ENCODE peak calls at places on chromosomes 6 and 20, in eight cellular contexts. U is midbrain; I is T-cell; G is memory B cell; P is fibroblast of the conjunctiva; W is cardiac muscle cell; Q is activated T-helper 1 cell treated with anti-CD3 and anti-CD28 coated beads, Interleukin-12 subunit alpha, Interleukin-12 subunit beta, Interleukin-2, Interleukin-4 antibody, amounts not matched to agents 30 ng/mL and 10 ng/mL and 1 ng/mL, durations not matched to agents 14 hours and 24 hours and 36 hours; F is A549. Z is an unnamed sample.

GRCh38 chr6:116682334-116682712 is 1.3 kb downstream of the KPNA5 start:
- DNase-seq in F (no peak), P (no peak), W (no peak), G (no peak), U (peak), Q (no peak), I (no peak), Z (no peak)

GRCh38 chr6:47414517-47415167 is 62.9 kb upstream of the CD2AP start:
- DNase-seq in P (peak), W (no peak), I (no peak), G (peak), Q (peak), F (no peak), U (peak), Z (peak)

GRCh38 chr20:57102566-57102965 is 163.9 kb downstream of the BMP7 start:
- DNase-seq in I (no peak), F (no peak), G (no peak), W (no peak), U (no peak), P (no peak), Q (no peak), Z (no peak)

GRCh38 chr20:42379385-42379784 is 761.2 kb upstream of the CHD6 start:
- DNase-seq in W (no peak), Q (no peak), P (no peak), G (no peak), I (no peak), F (no peak), U (no peak), Z (no peak)

GRCh38 chr20:33490023-33490933 is at the start of gene CBFA2T2:
- DNase-seq in W (no peak), I (no peak), Q (peak), U (peak), G (peak), F (peak), P (peak), Z (peak)

GRCh38 chr20:23231561-23232218 is 118.9 kb upstream of the NXT1 start:
- DNase-seq in W (no peak), Q (no peak), U (no peak), I (no peak), F (no peak), G (no peak), P (no peak), Z (no peak)

GRCh38 chr6:140537834-140538680 is 1163.6 kb upstream of the CITED2 start:
- DNase-seq in W (peak), U (peak), F (peak), I (no peak), G (no peak), Q (no peak), P (peak), Z (peak)

GRCh38 chr6:3835055-3835731 is 14.0 kb upstream of the FAM50B start:
- DNase-seq in F (no peak), G (no peak), P (no peak), I (no peak), W (no peak), U (no peak), Q (no peak), Z (no peak)

GRCh38 chr6:145772846-145773245 is 37.5 kb upstream of the EPM2A start:
- DNase-seq in I (no peak), P (no peak), Q (no peak), G (no peak), F (no peak), U (no peak), W (no peak), Z (no peak)

GRCh38 chr6:3403244-3404154 is 53.4 kb downstream of the SLC22A23 start:
- DNase-seq in Q (no peak), G (no peak), W (peak), F (peak), U (no peak), P (no peak), I (no peak), Z (no peak)

GRCh38 chr20:63822276-63822696 is 8.8 kb downstream of the ZBTB46 start:
- DNase-seq in F (no peak), I (no peak), Q (no peak), U (peak), G (no peak), P (no peak), W (no peak), Z (no peak)

GRCh38 chr6:139028658-139029469 is at the start of gene ABRACL:
- DNase-seq in U (peak), I (peak), Q (peak), W (peak), F (peak), G (peak), P (peak), Z (peak)

GRCh38 chr20:63701051-63701328 is 4.5 kb downstream of the TNFRSF6B start:
- DNase-seq in P (no peak), Q (no peak), U (no peak), F (no peak), W (no peak), G (no peak), I (no peak), Z (no peak)

GRCh38 chr6:22129751-22130150 is 167.1 kb downstream of the PRL start:
- DNase-seq in F (no peak), G (no peak), P (no peak), W (no peak), U (no peak), I (no peak), Q (no peak), Z (no peak)

GRCh38 chr6:112183271-112183671 is 71.1 kb downstream of the LAMA4 start:
- DNase-seq in P (no peak), F (no peak), G (no peak), U (no peak), I (no peak), W (no peak), Q (no peak), Z (no peak)

GRCh38 chr6:150640556-150641206 is 41.0 kb downstream of the PLEKHG1 start:
- DNase-seq in G (no peak), P (no peak), U (no peak), I (no peak), F (no peak), Q (no peak), W (peak), Z (no peak)

GRCh38 chr20:23570178-23570577 is 1.9 kb upstream of the CST9L start:
- DNase-seq in F (no peak), G (no peak), I (no peak), U (no peak), Q (no peak), P (no peak), W (no peak), Z (no peak)

GRCh38 chr6:100880149-100880900 is 804 bp downstream of the ASCC3 start:
- DNase-seq in P (no peak), F (no peak), W (no peak), I (no peak), Q (no peak), G (no peak), U (no peak), Z (no peak)

GRCh38 chr6:26445934-26446667 is 5.8 kb downstream of the BTN3A3 start:
- DNase-seq in P (no peak), Q (no peak), U (no peak), W (no peak), F (no peak), I (no peak), G (no peak), Z (no peak)

GRCh38 chr6:47483853-47484546 is 6.4 kb downstream of the CD2AP start:
- DNase-seq in P (no peak), F (no peak), Q (no peak), G (no peak), U (no peak), I (no peak), W (no peak), Z (no peak)

GRCh38 chr20:62692176-62692575 is 16.5 kb upstream of the NTSR1 start:
- DNase-seq in U (peak), Q (no peak), I (no peak), G (no peak), F (no peak), P (no peak), W (no peak), Z (no peak)

GRCh38 chr20:6051505-6051904 is 2.4 kb downstream of the LRRN4 start:
- DNase-seq in I (no peak), W (no peak), P (no peak), G (no peak), F (no peak), Q (no peak), U (no peak), Z (no peak)

GRCh38 chr6:125746731-125747588 is 2.5 kb upstream of the HEY2 start:
- DNase-seq in P (peak), Q (peak), G (peak), U (peak), W (peak), I (peak), F (no peak), Z (peak)

Z was measured in heart right ventricle.